ENCODE peak calls at places on chromosomes 6 and 20, in six cellular contexts. R is right cardiac atrium, A is aorta, T is adipocyte, N is Panc1, Z is esophagus squamous epithelium. P is an unnamed sample. For H3K4me1, the result is how much of the 10 kb centered on the place peaks cover.

GRCh38 chr6:7150381-7151064 is 42.8 kb downstream of the RREB1 start:
- DNase-seq in R (no peak), A (no peak), T (no peak), N (no peak), Z (no peak), P (no peak)

GRCh38 chr6:36419295-36419694 is 23.4 kb downstream of the PXT1 start:
- DNase-seq in R (no peak), A (no peak), T (no peak), N (no peak), Z (no peak), P (no peak)

GRCh38 chr6:157789297-157789696 is 33.7 kb upstream of the SNX9 start:
- DNase-seq in R (no peak), A (no peak), T (no peak), N (no peak), Z (no peak), P (no peak)

GRCh38 chr6:109768485-109768884 is 77.4 kb downstream of the FIG4 start:
- DNase-seq in R (no peak), A (no peak), T (no peak), N (no peak), Z (no peak), P (no peak)

GRCh38 chr20:18443841-18444240 is 23.0 kb downstream of the DZANK1 start:
- DNase-seq in R (no peak), A (no peak), T (peak), N (no peak), Z (no peak), P (no peak)

GRCh38 chr6:2839195-2839981 is 2.3 kb downstream of the SERPINB1 start:
- DNase-seq in R (peak), A (no peak), T (peak), N (peak), Z (no peak), P (no peak)

GRCh38 chr20:57323034-57323433 is 6.6 kb upstream of the SPO11 start:
- DNase-seq in R (peak), A (no peak), T (peak), N (no peak), Z (no peak), P (no peak)

GRCh38 chr6:87633851-87634250 is 43.9 kb downstream of the ORC3 start:
- DNase-seq in R (no peak), A (no peak), T (no peak), N (no peak), Z (no peak), P (no peak)

GRCh38 chr6:42138630-42139619 is 3.5 kb downstream of the C6orf132 start:
- DNase-seq in R (no peak), A (no peak), T (no peak), N (no peak), Z (no peak), P (no peak)

GRCh38 chr6:143581835-143582480 is 70.4 kb upstream of the FUCA2 start:
- DNase-seq in R (no peak), A (no peak), T (peak), N (no peak), Z (no peak), P (no peak)

GRCh38 chr20:5215592-5216304 is 88.9 kb downstream of the CDS2 start:
- DNase-seq in R (no peak), A (no peak), T (no peak), N (no peak), Z (no peak), P (no peak)

GRCh38 chr6:19986691-19987438 is 149.7 kb downstream of the ID4 start:
- DNase-seq in R (no peak), A (no peak), T (no peak), N (no peak), Z (no peak), P (no peak)

GRCh38 chr20:36144336-36144735 is 10.2 kb upstream of the EPB41L1 start:
- DNase-seq in R (no peak), A (peak), T (no peak), N (no peak), Z (no peak), P (no peak)

GRCh38 chr6:37204014-37204751 is 34.2 kb downstream of the PIM1 start:
- DNase-seq in R (no peak), A (no peak), T (peak), N (no peak), Z (no peak), P (no peak)

GRCh38 chr20:24662286-24662685 is 192.9 kb downstream of the SYNDIG1 start:
- DNase-seq in R (no peak), A (no peak), T (no peak), N (no peak), Z (no peak), P (peak)

GRCh38 chr6:32082951-32083350 is 26.2 kb downstream of the TNXB start:
- DNase-seq in R (peak), A (peak), T (no peak), N (no peak), Z (no peak), P (peak)

GRCh38 chr6:80214436-80215022 is 108.1 kb downstream of the BCKDHB start:
- DNase-seq in R (peak), A (no peak), T (peak), N (peak), Z (no peak), P (no peak)

GRCh38 chr6:148954934-148955915 is 208.4 kb downstream of the UST start:
- DNase-seq in R (peak), A (no peak), T (no peak), N (no peak), Z (no peak), P (no peak)

GRCh38 chr20:46401478-46401860 is 4.9 kb downstream of the ELMO2 start:
- DNase-seq in R (no peak), A (no peak), T (no peak), N (no peak), Z (no peak), P (no peak)

GRCh38 chr6:169846286-169847056 is 95.0 kb downstream of the ERMARD start:
- DNase-seq in R (peak), A (no peak), T (no peak), N (no peak), Z (no peak), P (peak)

GRCh38 chr6:15752820-15753219 is 90.0 kb upstream of the DTNBP1 start:
- DNase-seq in R (no peak), A (no peak), T (peak), N (no peak), Z (no peak), P (no peak)

GRCh38 chr6:15970517-15970916 is 158.4 kb upstream of the MYLIP start:
- DNase-seq in R (no peak), A (no peak), T (no peak), N (no peak), Z (no peak), P (no peak)

DNA sequence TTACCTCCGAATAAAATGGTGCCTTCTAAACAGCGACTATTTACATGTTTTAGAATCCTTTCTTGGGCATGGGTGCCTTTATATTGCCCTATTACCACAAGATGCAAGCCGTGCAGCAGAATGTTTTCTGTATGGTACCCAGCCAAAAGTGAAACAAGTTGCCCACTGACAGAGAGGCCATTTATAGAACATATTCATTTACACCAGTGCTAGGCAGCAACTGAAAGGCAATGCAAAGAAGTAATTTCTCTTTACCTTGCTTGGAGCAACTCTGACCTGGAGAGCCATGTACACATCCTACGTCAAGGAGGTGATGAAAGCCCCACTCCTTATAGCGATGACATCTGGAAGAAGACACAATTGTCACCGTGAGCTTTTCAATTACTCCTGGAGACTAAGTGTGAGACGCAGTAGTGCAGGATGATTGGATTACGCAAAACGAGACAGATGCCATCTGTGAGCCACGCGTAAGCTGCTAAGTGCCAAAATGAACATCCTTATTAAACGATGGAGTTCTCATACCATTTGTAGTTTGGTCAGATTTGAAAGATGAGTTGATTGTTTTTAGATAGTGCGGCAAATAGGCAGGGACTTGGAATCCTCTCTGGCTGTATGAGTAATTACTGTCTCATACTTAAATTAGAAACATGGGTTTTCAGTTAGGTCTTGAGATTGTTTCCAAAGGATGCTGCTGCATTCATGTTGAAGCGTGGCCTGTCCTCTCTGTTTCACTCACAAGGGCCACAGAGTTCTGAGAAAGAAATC is at the start of gene TMEM244:
- DNase-seq in R (no peak), A (no peak), T (peak), N (no peak), Z (no peak), P (no peak)
- H3K4me1 ChIP-seq in R (under half), A (under half), T (under half), N (under half), Z (under half), P (under half)

DNA sequence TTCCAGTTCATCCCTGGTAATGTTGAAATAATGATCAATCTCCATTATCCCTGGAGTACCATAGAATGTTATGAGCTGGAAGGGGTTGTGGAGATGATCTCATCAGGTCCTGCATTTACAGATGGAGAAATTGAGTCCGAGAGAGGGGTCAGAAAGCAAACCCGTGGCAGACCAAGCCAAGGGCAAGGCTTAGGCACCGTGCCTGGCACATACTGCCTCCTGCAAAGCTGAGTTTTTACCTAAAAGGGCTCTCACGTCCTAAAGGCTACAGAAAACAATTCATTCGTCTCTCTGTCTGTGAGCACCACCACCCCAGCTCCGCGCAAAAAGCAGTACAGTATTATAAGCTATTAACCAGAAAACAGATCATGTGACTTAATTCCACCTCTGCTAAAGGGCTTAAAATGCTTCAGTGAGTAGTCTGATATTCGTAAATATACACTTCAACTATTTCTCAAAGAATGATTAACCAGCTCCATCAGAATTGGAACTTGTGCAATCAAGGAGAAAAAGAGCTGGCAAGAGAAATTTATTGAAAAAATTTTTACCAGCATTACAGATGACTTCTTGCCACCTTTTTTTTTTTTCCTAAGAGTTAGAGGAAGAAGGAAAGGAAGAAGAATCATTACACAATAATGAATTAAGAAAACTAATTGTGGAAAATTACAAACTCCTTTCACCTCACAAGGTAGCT is 3.4 kb upstream of the PARD6B start:
- DNase-seq in R (no peak), A (no peak), T (no peak), N (no peak), Z (no peak), P (no peak)
- H3K4me1 ChIP-seq in R (under half), A (under half), T (half or more), N (half or more), Z (half or more), P (under half)

GRCh38 chr6:125808591-125808990 is 17.8 kb downstream of the NCOA7 start:
- DNase-seq in R (no peak), A (no peak), T (no peak), N (no peak), Z (no peak), P (no peak)

GRCh38 chr6:125809771-125810315 is 19.1 kb downstream of the NCOA7 start:
- DNase-seq in R (no peak), A (no peak), T (no peak), N (no peak), Z (no peak), P (no peak)

GRCh38 chr6:125806813-125807212 is 16.1 kb downstream of the NCOA7 start:
- DNase-seq in R (no peak), A (no peak), T (no peak), N (no peak), Z (no peak), P (no peak)

GRCh38 chr6:125807293-125807692 is 16.5 kb downstream of the NCOA7 start:
- DNase-seq in R (no peak), A (no peak), T (no peak), N (no peak), Z (no peak), P (no peak)

DNA sequence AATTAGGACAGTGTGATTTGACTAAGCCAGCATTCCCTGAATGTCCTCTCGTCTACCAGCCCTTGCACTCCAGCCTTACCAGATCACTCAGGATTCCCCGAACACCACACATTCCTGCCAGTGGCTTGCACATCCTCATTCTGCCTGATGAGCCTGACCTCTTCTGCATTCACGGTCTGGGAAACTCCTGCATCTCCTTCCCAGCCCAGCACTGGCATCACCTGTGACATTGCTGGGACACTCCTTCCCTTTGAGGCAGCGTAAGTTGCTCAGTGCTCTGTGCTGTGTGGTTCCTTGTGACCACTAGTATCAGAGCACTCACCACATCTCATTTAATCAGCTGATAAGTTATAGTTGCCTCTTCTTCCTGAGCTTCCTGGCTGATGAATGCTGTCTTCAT is 17.3 kb downstream of the NCOA7 start:
- DNase-seq in R (no peak), A (no peak), T (peak), N (no peak), Z (no peak), P (no peak)
- H3K4me1 ChIP-seq in R (under half), A (under half), T (under half), N (under half), Z (under half), P (half or more)

GRCh38 chr20:51500936-51501335 is 41.6 kb downstream of the NFATC2 start:
- DNase-seq in R (no peak), A (no peak), T (no peak), N (no peak), Z (no peak), P (no peak)

GRCh38 chr20:51500311-51500710 is 42.2 kb downstream of the NFATC2 start:
- DNase-seq in R (no peak), A (no peak), T (no peak), N (no peak), Z (no peak), P (peak)

GRCh38 chr20:51496964-51497363 is 45.6 kb downstream of the NFATC2 start:
- DNase-seq in R (no peak), A (no peak), T (no peak), N (no peak), Z (no peak), P (no peak)

GRCh38 chr20:51497542-51498467 is 44.7 kb downstream of the NFATC2 start:
- DNase-seq in R (peak), A (no peak), T (peak), N (no peak), Z (no peak), P (peak)

DNA sequence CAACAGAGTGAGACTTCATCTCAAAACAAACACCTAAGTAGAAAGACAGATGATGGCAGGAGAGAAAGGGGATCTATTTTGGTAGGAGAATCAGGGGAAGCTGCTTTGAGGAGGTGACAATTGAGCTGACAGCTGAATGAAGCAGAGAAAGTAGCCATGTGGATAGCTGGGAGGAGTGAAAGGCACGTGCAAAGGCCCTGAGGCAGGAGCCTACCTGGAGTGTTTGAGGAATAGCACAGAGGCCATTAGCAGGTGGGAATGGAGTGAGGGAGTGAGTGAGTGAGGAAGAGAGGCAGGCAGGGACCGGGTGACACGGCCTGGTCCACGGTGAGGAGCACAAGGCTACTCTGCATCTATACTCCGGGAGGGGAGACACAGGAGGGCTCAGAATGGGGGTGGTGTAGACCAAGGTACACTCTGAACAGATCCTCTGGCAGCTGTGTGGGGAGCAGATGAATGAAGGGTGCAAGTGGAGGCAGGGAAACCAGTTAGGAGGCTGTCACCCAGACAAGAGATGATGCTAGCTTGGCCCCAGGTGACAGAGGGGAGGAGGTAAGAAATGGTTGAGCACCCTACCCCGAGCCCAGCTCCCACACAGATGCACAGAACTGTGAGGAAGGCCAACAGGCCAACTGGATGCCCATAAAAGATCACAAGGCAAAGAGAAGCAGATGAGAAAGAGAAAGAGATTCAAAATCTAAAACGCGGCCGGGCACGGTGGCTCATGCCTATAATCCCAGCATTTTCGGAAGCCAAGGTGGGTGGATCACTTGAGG is 43.6 kb downstream of the NFATC2 start:
- DNase-seq in R (no peak), A (no peak), T (no peak), N (no peak), Z (no peak), P (peak)
- H3K4me1 ChIP-seq in R (under half), A (under half), T (under half), N (under half), Z (half or more), P (half or more)

DNA sequence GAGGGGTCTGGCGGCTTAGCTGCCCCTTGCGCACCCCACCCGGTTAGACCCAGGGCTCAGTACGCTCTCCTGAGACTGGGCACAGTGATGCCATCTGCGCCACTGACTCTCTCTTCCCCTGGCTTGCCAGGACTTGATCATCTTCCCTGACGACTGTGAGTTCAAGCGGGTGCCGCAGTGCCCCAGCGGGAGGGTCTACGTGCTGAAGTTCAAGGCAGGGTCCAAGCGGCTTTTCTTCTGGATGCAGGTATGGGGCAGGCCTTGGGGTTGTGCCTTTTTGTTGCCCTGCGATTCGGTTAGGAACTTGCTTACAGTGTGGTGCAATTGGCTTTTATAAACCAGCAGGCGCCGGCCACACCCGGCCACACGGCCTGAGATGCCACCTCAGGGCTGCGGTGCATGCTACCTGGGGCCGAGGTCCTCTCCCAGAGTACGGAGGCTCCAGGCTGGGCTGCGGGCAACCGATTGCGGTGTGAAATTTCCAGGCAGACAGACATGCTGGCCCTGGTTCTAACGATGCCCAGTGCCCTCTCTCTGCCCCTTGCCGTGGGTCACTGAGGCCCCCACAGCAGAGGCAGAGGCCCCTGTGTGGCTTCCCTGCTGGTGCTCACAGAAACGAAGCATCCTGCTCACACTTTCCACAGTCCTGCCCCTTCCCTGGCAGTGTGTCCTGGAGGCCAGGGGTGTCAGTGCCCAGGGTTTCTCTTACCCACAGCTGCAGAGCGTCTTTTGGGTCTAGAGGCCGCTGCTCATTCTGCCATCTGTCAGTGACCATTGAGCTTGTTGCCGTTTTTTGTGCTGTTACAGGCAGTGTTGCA is 1.7 kb downstream of the ADRM1 start:
- DNase-seq in R (peak), A (no peak), T (no peak), N (no peak), Z (no peak), P (no peak)
- H3K4me1 ChIP-seq in R (under half), A (under half), T (under half), N (under half), Z (half or more), P (half or more)

DNA sequence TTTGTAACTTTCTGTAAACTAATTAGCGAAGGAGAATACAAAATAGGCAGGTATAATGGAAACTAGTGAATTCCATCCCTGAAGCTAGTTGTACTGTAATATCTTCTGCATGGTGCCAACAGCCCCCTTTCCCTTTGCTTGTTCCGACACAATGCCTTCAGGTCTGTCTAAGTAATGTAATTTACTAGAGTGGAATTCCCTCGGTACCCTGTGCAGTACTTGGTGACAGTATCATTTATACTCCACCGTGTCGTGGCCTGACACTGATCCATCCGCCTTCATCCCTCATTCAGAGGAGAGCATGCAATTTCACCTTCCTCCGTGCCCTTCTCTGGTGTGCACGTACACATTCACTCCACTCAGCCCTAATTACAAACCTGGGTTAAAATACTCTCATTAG is 182.2 kb downstream of the GJA10 start:
- DNase-seq in R (no peak), A (no peak), T (no peak), N (no peak), Z (no peak), P (no peak)
- H3K4me1 ChIP-seq in R (under half), A (under half), T (under half), N (under half), Z (under half), P (under half)